ENCODE peak calls at places on chromosomes 5 and 9, in seven cellular contexts. V is osteocyte; T is activated CD8-positive, alpha-beta T cell treated with anti-CD3 and anti-CD28 coated beads, Interleukin-2, amount 10 ng/mL, durations not matched to agents 7 days and 5 days; R is CD8-positive, alpha-beta memory T cell; C is Ammon's horn; S is mucosa of gallbladder; A is T-helper 1 cell. X is an unnamed sample.

GRCh38 chr5:160492565-160492964 is 70.9 kb downstream of the PTTG1 start:
- DNase-seq in V (no peak), T (no peak), R (no peak), C (no peak), S (no peak), A (no peak), X (no peak)

GRCh38 chr9:96720435-96720834 is 57.5 kb downstream of the ZNF510 start:
- DNase-seq in V (no peak), T (no peak), R (no peak), C (no peak), S (no peak), A (no peak), X (no peak)

GRCh38 chr9:79240774-79241173 is 331.0 kb upstream of the TLE4 start:
- DNase-seq in V (no peak), T (no peak), R (no peak), C (no peak), S (no peak), A (no peak), X (no peak)

GRCh38 chr5:161865510-161865909 is 17.6 kb downstream of the GABRA1 start:
- DNase-seq in V (no peak), T (no peak), R (no peak), C (no peak), S (no peak), A (no peak), X (no peak)

GRCh38 chr5:174982381-174982780 is 258.0 kb downstream of the MSX2 start:
- DNase-seq in V (no peak), T (no peak), R (no peak), C (no peak), S (peak; percentile 30), A (no peak), X (no peak)

GRCh38 chr9:127837346-127837745 is 17.1 kb downstream of the ENG start:
- DNase-seq in V (no peak), T (no peak), R (no peak), C (no peak), S (no peak), A (no peak), X (no peak)

GRCh38 chr9:35001803-35002502 is 12.4 kb downstream of the DNAJB5 start:
- DNase-seq in V (no peak), T (no peak), R (no peak), C (no peak), S (no peak), A (no peak), X (no peak)

GRCh38 chr5:99285606-99286005 is 356.8 kb upstream of the CHD1 start:
- DNase-seq in V (no peak), T (no peak), R (no peak), C (no peak), S (no peak), A (no peak), X (no peak)

GRCh38 chr9:83432104-83432627 is 106.0 kb downstream of the FRMD3 start:
- DNase-seq in V (no peak), T (no peak), R (no peak), C (peak; percentile 60), S (peak; percentile 89), A (no peak), X (peak; percentile 82)

GRCh38 chr9:27125936-27126335 is 16.9 kb downstream of the TEK start:
- DNase-seq in V (no peak), T (no peak), R (no peak), C (no peak), S (no peak), A (no peak), X (no peak)

GRCh38 chr5:169706758-169707450 is 69.8 kb downstream of the DOCK2 start:
- DNase-seq in V (no peak), T (no peak), R (no peak), C (no peak), S (no peak), A (no peak), X (no peak)

GRCh38 chr5:180790020-180790419 is 12.6 kb downstream of the MGAT1 start:
- DNase-seq in V (no peak), T (no peak), R (no peak), C (no peak), S (no peak), A (no peak), X (peak; percentile 30)

GRCh38 chr9:116812231-116813028 is 125.3 kb downstream of the TRIM32 start:
- DNase-seq in V (no peak), T (no peak), R (no peak), C (no peak), S (no peak), A (no peak), X (no peak)

GRCh38 chr5:152650413-152650812 is 245.3 kb upstream of the NMUR2 start:
- DNase-seq in V (no peak), T (no peak), R (no peak), C (no peak), S (no peak), A (no peak), X (no peak)